ENCODE peak calls at places on chromosomes 7 and 10, in five cellular contexts. One of them, this sample, is unnamed.

GRCh38 chr10:29009464-29009863 is 279.4 kb upstream of the LYZL1 start:
- DNase-seq in IMR-90: no peak
- DNase-seq in H9: no peak
- DNase-seq in mesenchymal stem cell: no peak
- DNase-seq in H1: no peak
- DNase-seq in this sample: peak; percentile 54

GRCh38 chr10:18142151-18142550 is 1.9 kb downstream of the CACNB2 start:
- DNase-seq in H1: no peak
- DNase-seq in H9: no peak
- DNase-seq in mesenchymal stem cell: no peak
- DNase-seq in IMR-90: no peak
- DNase-seq in this sample: no peak

GRCh38 chr7:66429498-66430163 is 199.1 kb upstream of the KCTD7 start:
- DNase-seq in H1: no peak
- DNase-seq in IMR-90: no peak
- DNase-seq in mesenchymal stem cell: peak; percentile 28
- DNase-seq in H9: no peak
- DNase-seq in this sample: no peak

GRCh38 chr7:22791204-22792158 is 31.2 kb downstream of the TOMM7 start:
- DNase-seq in H1: no peak
- DNase-seq in H9: no peak
- DNase-seq in mesenchymal stem cell: peak; percentile 38
- DNase-seq in IMR-90: peak; percentile 41
- DNase-seq in this sample: peak; percentile 28

GRCh38 chr10:6204063-6204340 is 1.3 kb downstream of the PFKFB3 start:
- DNase-seq in H1: peak; percentile 71
- DNase-seq in mesenchymal stem cell: peak; percentile 47
- DNase-seq in IMR-90: no peak
- DNase-seq in H9: peak; percentile 47
- DNase-seq in this sample: no peak

GRCh38 chr10:110610308-110610774 is 33.8 kb upstream of the RBM20 start:
- DNase-seq in H9: peak; percentile 81
- DNase-seq in H1: no peak
- DNase-seq in mesenchymal stem cell: peak; percentile 55
- DNase-seq in IMR-90: peak; percentile 49
- DNase-seq in this sample: peak; percentile 96

GRCh38 chr10:108597031-108597430 is 1326.3 kb downstream of the XPNPEP1 start:
- DNase-seq in H9: no peak
- DNase-seq in H1: no peak
- DNase-seq in IMR-90: no peak
- DNase-seq in mesenchymal stem cell: peak; percentile 28
- DNase-seq in this sample: peak; percentile 35

GRCh38 chr7:55255501-55256445 is 109.4 kb upstream of the LANCL2 start:
- DNase-seq in mesenchymal stem cell: peak; percentile 79
- DNase-seq in H1: peak; percentile 87
- DNase-seq in H9: peak; percentile 78
- DNase-seq in IMR-90: peak; percentile 68
- DNase-seq in this sample: peak; percentile 94

GRCh38 chr10:36172054-36172531 is 530.0 kb upstream of the FZD8 start:
- DNase-seq in IMR-90: peak; percentile 71
- DNase-seq in H1: no peak
- DNase-seq in mesenchymal stem cell: peak; percentile 81
- DNase-seq in H9: no peak
- DNase-seq in this sample: no peak

GRCh38 chr7:154587812-154588211 is 415.1 kb downstream of the PAXIP1 start:
- DNase-seq in IMR-90: no peak
- DNase-seq in mesenchymal stem cell: no peak
- DNase-seq in H9: no peak
- DNase-seq in H1: no peak
- DNase-seq in this sample: no peak

GRCh38 chr7:75734586-75735047 is 4.1 kb downstream of the HIP1 start:
- DNase-seq in mesenchymal stem cell: peak; percentile 86
- DNase-seq in IMR-90: peak; percentile 79
- DNase-seq in H9: no peak
- DNase-seq in H1: no peak
- DNase-seq in this sample: peak; percentile 61

GRCh38 chr10:31929986-31930675 is 1.5 kb upstream of the ARHGAP12 start:
- DNase-seq in IMR-90: no peak
- DNase-seq in H9: no peak
- DNase-seq in H1: no peak
- DNase-seq in mesenchymal stem cell: no peak
- DNase-seq in this sample: no peak

GRCh38 chr10:35913628-35914027 is 271.5 kb upstream of the FZD8 start:
- DNase-seq in IMR-90: peak; percentile 81
- DNase-seq in mesenchymal stem cell: peak; percentile 66
- DNase-seq in H9: no peak
- DNase-seq in H1: no peak
- DNase-seq in this sample: peak; percentile 66

GRCh38 chr7:157250605-157251228 is 86.1 kb upstream of the DNAJB6 start:
- DNase-seq in H1: peak; percentile 74
- DNase-seq in mesenchymal stem cell: peak; percentile 78
- DNase-seq in H9: peak; percentile 73
- DNase-seq in IMR-90: peak; percentile 66
- DNase-seq in this sample: peak; percentile 83

GRCh38 chr10:14407567-14407966 is 76.8 kb upstream of the FRMD4A start:
- DNase-seq in H1: no peak
- DNase-seq in IMR-90: no peak
- DNase-seq in H9: no peak
- DNase-seq in mesenchymal stem cell: no peak
- DNase-seq in this sample: peak; percentile 77

GRCh38 chr7:64625114-64626082 is 40.5 kb upstream of the ZNF107 start:
- DNase-seq in H9: no peak
- DNase-seq in mesenchymal stem cell: no peak
- DNase-seq in IMR-90: no peak
- DNase-seq in H1: no peak
- DNase-seq in this sample: peak; percentile 47

GRCh38 chr10:30973737-30974136 is 57.9 kb downstream of the ZNF438 start:
- DNase-seq in H9: no peak
- DNase-seq in mesenchymal stem cell: no peak
- DNase-seq in IMR-90: no peak
- DNase-seq in H1: no peak
- DNase-seq in this sample: no peak

GRCh38 chr7:66741706-66742053 is 1.1 kb downstream of the RABGEF1 start:
- DNase-seq in H9: no peak
- DNase-seq in mesenchymal stem cell: peak; percentile 33
- DNase-seq in H1: no peak
- DNase-seq in IMR-90: peak; percentile 35
- DNase-seq in this sample: no peak

GRCh38 chr7:54738737-54739136 is 20.3 kb downstream of the SEC61G start:
- DNase-seq in IMR-90: no peak
- DNase-seq in H9: no peak
- DNase-seq in mesenchymal stem cell: no peak
- DNase-seq in H1: no peak
- DNase-seq in this sample: no peak

GRCh38 chr7:130274983-130275649 is 8.5 kb downstream of the CPA2 start:
- DNase-seq in H1: no peak
- DNase-seq in IMR-90: no peak
- DNase-seq in H9: peak; percentile 53
- DNase-seq in mesenchymal stem cell: no peak
- DNase-seq in this sample: no peak

GRCh38 chr7:98434087-98434486 is 33.2 kb upstream of the BAIAP2L1 start:
- DNase-seq in mesenchymal stem cell: no peak
- DNase-seq in IMR-90: no peak
- DNase-seq in H9: no peak
- DNase-seq in H1: no peak
- DNase-seq in this sample: no peak

GRCh38 chr7:86792260-86792659 is 148.6 kb downstream of the GRM3 start:
- DNase-seq in IMR-90: no peak
- DNase-seq in mesenchymal stem cell: no peak
- DNase-seq in H1: no peak
- DNase-seq in H9: no peak
- DNase-seq in this sample: no peak

GRCh38 chr7:151686016-151686766 is 166.5 kb upstream of the RHEB start:
- DNase-seq in IMR-90: no peak
- DNase-seq in mesenchymal stem cell: no peak
- DNase-seq in H1: no peak
- DNase-seq in H9: no peak
- DNase-seq in this sample: peak; percentile 93

GRCh38 chr10:110323503-110323902 is 18.8 kb upstream of the SMNDC1 start:
- DNase-seq in H9: no peak
- DNase-seq in IMR-90: peak; percentile 97
- DNase-seq in H1: no peak
- DNase-seq in mesenchymal stem cell: peak; percentile 84
- DNase-seq in this sample: peak; percentile 59

GRCh38 chr10:125136087-125136486 is 24.3 kb downstream of the CTBP2 start:
- DNase-seq in mesenchymal stem cell: no peak
- DNase-seq in H9: no peak
- DNase-seq in IMR-90: no peak
- DNase-seq in H1: no peak
- DNase-seq in this sample: no peak

GRCh38 chr10:62261666-62262065 is 7.0 kb downstream of the RTKN2 start:
- DNase-seq in H1: no peak
- DNase-seq in mesenchymal stem cell: no peak
- DNase-seq in IMR-90: peak; percentile 63
- DNase-seq in H9: no peak
- DNase-seq in this sample: no peak

GRCh38 chr7:91228927-91229326 is 35.3 kb upstream of the FZD1 start:
- DNase-seq in mesenchymal stem cell: peak; percentile 13
- DNase-seq in H9: no peak
- DNase-seq in IMR-90: peak; percentile 51
- DNase-seq in H1: no peak
- DNase-seq in this sample: no peak

GRCh38 chr7:137998250-137998649 is 3.6 kb downstream of the CREB3L2 start:
- DNase-seq in H9: no peak
- DNase-seq in mesenchymal stem cell: peak; percentile 58
- DNase-seq in IMR-90: peak; percentile 40
- DNase-seq in H1: no peak
- DNase-seq in this sample: no peak

GRCh38 chr7:42193457-42194111 is 43.4 kb downstream of the GLI3 start:
- DNase-seq in H1: no peak
- DNase-seq in mesenchymal stem cell: peak; percentile 16
- DNase-seq in IMR-90: peak; percentile 33
- DNase-seq in H9: no peak
- DNase-seq in this sample: no peak

GRCh38 chr10:77746313-77746712 is 108.7 kb upstream of the KCNMA1 start:
- DNase-seq in H9: no peak
- DNase-seq in mesenchymal stem cell: peak; percentile 73
- DNase-seq in H1: no peak
- DNase-seq in IMR-90: peak; percentile 63
- DNase-seq in this sample: peak; percentile 36

GRCh38 chr7:101880536-101881443 is 63.4 kb downstream of the CUX1 start:
- DNase-seq in IMR-90: peak; percentile 42
- DNase-seq in H1: no peak
- DNase-seq in H9: no peak
- DNase-seq in mesenchymal stem cell: peak; percentile 75
- DNase-seq in this sample: peak; percentile 46

GRCh38 chr7:100823140-100823525 is 4.2 kb downstream of the EPHB4 start:
- DNase-seq in IMR-90: no peak
- DNase-seq in mesenchymal stem cell: no peak
- DNase-seq in H1: no peak
- DNase-seq in H9: no peak
- DNase-seq in this sample: no peak

GRCh38 chr7:17633099-17633498 is 307.2 kb downstream of the SNX13 start:
- DNase-seq in H9: no peak
- DNase-seq in mesenchymal stem cell: peak; percentile 84
- DNase-seq in H1: no peak
- DNase-seq in IMR-90: peak; percentile 59
- DNase-seq in this sample: no peak

GRCh38 chr7:81014266-81014665 is 95.4 kb upstream of the SEMA3C start:
- DNase-seq in mesenchymal stem cell: no peak
- DNase-seq in IMR-90: peak; percentile 26
- DNase-seq in H9: no peak
- DNase-seq in H1: no peak
- DNase-seq in this sample: no peak
- H2BK5ac ChIP-seq in mesenchymal stem cell: no peak overlapping the region
- H2BK5ac ChIP-seq in IMR-90: no peak overlapping the region
- H2BK5ac ChIP-seq in H9: no peak overlapping the region
- H2BK5ac ChIP-seq in H1: no peak overlapping the region
- H2BK5ac ChIP-seq in this sample: no peak overlapping the region

GRCh38 chr10:133303206-133303605 is 5.5 kb downstream of the TUBGCP2 start:
- DNase-seq in H1: no peak
- DNase-seq in IMR-90: no peak
- DNase-seq in H9: no peak
- DNase-seq in mesenchymal stem cell: no peak
- DNase-seq in this sample: no peak
- H4K8ac ChIP-seq in H1: no peak overlapping the region
- H4K8ac ChIP-seq in IMR-90: no peak overlapping the region
- H4K8ac ChIP-seq in H9: no peak overlapping the region
- H4K8ac ChIP-seq in mesenchymal stem cell: no peak overlapping the region
- H4K8ac ChIP-seq in this sample: no peak overlapping the region

DNA sequence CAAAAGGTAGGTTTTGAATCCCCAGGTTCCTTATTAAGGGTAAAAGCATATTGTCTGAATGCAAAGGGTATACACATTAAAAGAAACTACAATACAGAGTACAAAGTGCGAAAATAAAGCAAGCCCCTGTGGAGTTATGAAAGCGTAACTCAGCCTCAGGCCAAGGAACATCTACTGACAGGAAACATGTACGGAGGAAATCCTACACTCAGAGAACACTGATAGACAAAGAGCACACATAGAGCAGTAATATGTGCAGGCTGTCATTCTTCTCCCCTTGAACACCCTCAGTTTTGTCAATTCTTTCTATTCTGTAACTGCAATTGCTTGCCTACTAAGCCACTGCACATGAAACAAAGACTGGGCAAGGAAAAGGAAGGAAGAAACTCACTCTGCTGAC is 150.2 kb downstream of the DGKB start:
- DNase-seq in H1: no peak
- DNase-seq in mesenchymal stem cell: no peak
- DNase-seq in H9: no peak
- DNase-seq in IMR-90: no peak
- DNase-seq in this sample: no peak
- H2BK5ac ChIP-seq in H1: no peak overlapping the region
- H2BK5ac ChIP-seq in mesenchymal stem cell: no peak overlapping the region
- H2BK5ac ChIP-seq in H9: no peak overlapping the region
- H2BK5ac ChIP-seq in IMR-90: no peak overlapping the region
- H2BK5ac ChIP-seq in this sample: no peak overlapping the region

GRCh38 chr7:127677433-127678230 is 25.6 kb downstream of the SND1 start:
- DNase-seq in mesenchymal stem cell: no peak
- DNase-seq in H9: no peak
- DNase-seq in IMR-90: no peak
- DNase-seq in H1: no peak
- DNase-seq in this sample: no peak
- H4K8ac ChIP-seq in mesenchymal stem cell: no peak overlapping the region
- H4K8ac ChIP-seq in H9: no peak overlapping the region
- H4K8ac ChIP-seq in IMR-90: no peak overlapping the region
- H4K8ac ChIP-seq in H1: no peak overlapping the region
- H4K8ac ChIP-seq in this sample: no peak overlapping the region

This sample was measured in trophoblast cell.